ENCODE peak calls at places on chromosomes 11 and 22, in four cellular contexts. X, Q, C and P are unnamed samples.

GRCh38 chr11:128437137-128437536 is 150.2 kb downstream of the ETS1 start:
- DNase-seq in X (no peak), Q (no peak), C (no peak), P (no peak)

GRCh38 chr11:18836415-18836814 is 44.8 kb upstream of the PTPN5 start:
- DNase-seq in X (no peak), Q (no peak), C (no peak), P (no peak)

GRCh38 chr22:37564111-37564711 is 3.9 kb downstream of the CDC42EP1 start:
- DNase-seq in X (no peak), Q (no peak), C (no peak), P (no peak)

GRCh38 chr11:103959279-103959930 is 77.0 kb upstream of the DDI1 start:
- DNase-seq in X (no peak), Q (peak), C (no peak), P (no peak)

GRCh38 chr11:10026514-10026913 is 267.5 kb downstream of the SBF2 start:
- DNase-seq in X (no peak), Q (no peak), C (no peak), P (no peak)

GRCh38 chr22:27879923-27880322 is 39.1 kb downstream of the PITPNB start:
- DNase-seq in X (peak), Q (no peak), C (peak), P (peak)

GRCh38 chr11:62132188-62132587 is 8.4 kb downstream of the INCENP start:
- DNase-seq in X (no peak), Q (no peak), C (no peak), P (no peak)

GRCh38 chr11:1153951-1154487 is 3.7 kb upstream of the MUC5AC start:
- DNase-seq in X (no peak), Q (no peak), C (peak), P (peak)

GRCh38 chr11:115247404-115247803 is 256.8 kb downstream of the CADM1 start:
- DNase-seq in X (no peak), Q (no peak), C (no peak), P (peak)

GRCh38 chr11:122197055-122197987 is 81.3 kb upstream of the BLID start:
- DNase-seq in X (no peak), Q (no peak), C (no peak), P (peak)

GRCh38 chr11:122375687-122376399 is 259.8 kb upstream of the BLID start:
- DNase-seq in X (no peak), Q (peak), C (no peak), P (no peak)

GRCh38 chr11:134047586-134047999 is 21.3 kb upstream of the JAM3 start:
- DNase-seq in X (no peak), Q (no peak), C (peak), P (no peak)

GRCh38 chr11:16603245-16603644 is 135.2 kb upstream of the C11orf58 start:
- DNase-seq in X (peak), Q (no peak), C (peak), P (no peak)

GRCh38 chr22:46673205-46673604 is 53.0 kb downstream of the GRAMD4 start:
- DNase-seq in X (no peak), Q (no peak), C (no peak), P (no peak)

GRCh38 chr11:66768088-66768521 is 39.1 kb upstream of the SPTBN2 start:
- DNase-seq in X (no peak), Q (no peak), C (no peak), P (peak)

GRCh38 chr11:7637447-7638157 is 35.7 kb downstream of the CYB5R2 start:
- DNase-seq in X (no peak), Q (no peak), C (no peak), P (no peak)

GRCh38 chr11:46285594-46286033 is 8.2 kb downstream of the CREB3L1 start:
- DNase-seq in X (no peak), Q (no peak), C (no peak), P (no peak)

GRCh38 chr22:27982106-27982505 is 63.0 kb upstream of the PITPNB start:
- DNase-seq in X (no peak), Q (no peak), C (no peak), P (no peak)

GRCh38 chr11:115104851-115105453 is 399.3 kb downstream of the CADM1 start:
- DNase-seq in X (no peak), Q (no peak), C (no peak), P (no peak)

GRCh38 chr11:125465254-125465653 is 30.8 kb downstream of the FEZ1 start:
- DNase-seq in X (no peak), Q (no peak), C (no peak), P (no peak)

GRCh38 chr11:96167233-96167632 is 175.8 kb downstream of the MAML2 start:
- DNase-seq in X (no peak), Q (no peak), C (no peak), P (no peak)

GRCh38 chr11:12207384-12208150 is 97.2 kb downstream of the MICAL2 start:
- DNase-seq in X (no peak), Q (no peak), C (no peak), P (no peak)

GRCh38 chr11:116366980-116367640 is 405.7 kb downstream of the BUD13 start:
- DNase-seq in X (no peak), Q (no peak), C (no peak), P (peak)

GRCh38 chr11:19027829-19028595 is 32.5 kb downstream of the MRGPRX2 start:
- DNase-seq in X (no peak), Q (no peak), C (no peak), P (peak)

GRCh38 chr11:130145975-130146776 is 13.4 kb upstream of the ST14 start:
- DNase-seq in X (no peak), Q (no peak), C (no peak), P (peak)

GRCh38 chr11:116725434-116726221 is 47.2 kb downstream of the BUD13 start:
- DNase-seq in X (no peak), Q (no peak), C (no peak), P (no peak)

GRCh38 chr11:117316197-117316961 is at the start of gene BACE1:
- DNase-seq in X (peak), Q (no peak), C (no peak), P (peak)

GRCh38 chr11:93532285-93532789 is 10.9 kb downstream of the SMCO4 start:
- DNase-seq in X (no peak), Q (no peak), C (no peak), P (no peak)

GRCh38 chr11:59918987-59919589 is 19.1 kb upstream of the OOSP1 start:
- DNase-seq in X (peak), Q (no peak), C (peak), P (peak)

GRCh38 chr22:39003165-39003638 is 10.9 kb upstream of the APOBEC3C start:
- DNase-seq in X (peak), Q (peak), C (peak), P (peak)

GRCh38 chr11:11993814-11994213 is 14.6 kb downstream of the DKK3 start:
- DNase-seq in X (no peak), Q (no peak), C (no peak), P (no peak)

GRCh38 chr11:119319702-119320592 is 3.0 kb upstream of the MCAM start:
- DNase-seq in X (no peak), Q (no peak), C (no peak), P (no peak)

GRCh38 chr11:17014321-17014773 is at the start of gene PLEKHA7:
- DNase-seq in X (peak), Q (no peak), C (peak), P (peak)

GRCh38 chr11:112024178-112024777 is 930 bp upstream of the DLAT start:
- DNase-seq in X (no peak), Q (no peak), C (peak), P (no peak)

GRCh38 chr11:20934521-20934920 is 265.1 kb downstream of the NELL1 start:
- DNase-seq in X (no peak), Q (no peak), C (no peak), P (no peak)

DNA sequence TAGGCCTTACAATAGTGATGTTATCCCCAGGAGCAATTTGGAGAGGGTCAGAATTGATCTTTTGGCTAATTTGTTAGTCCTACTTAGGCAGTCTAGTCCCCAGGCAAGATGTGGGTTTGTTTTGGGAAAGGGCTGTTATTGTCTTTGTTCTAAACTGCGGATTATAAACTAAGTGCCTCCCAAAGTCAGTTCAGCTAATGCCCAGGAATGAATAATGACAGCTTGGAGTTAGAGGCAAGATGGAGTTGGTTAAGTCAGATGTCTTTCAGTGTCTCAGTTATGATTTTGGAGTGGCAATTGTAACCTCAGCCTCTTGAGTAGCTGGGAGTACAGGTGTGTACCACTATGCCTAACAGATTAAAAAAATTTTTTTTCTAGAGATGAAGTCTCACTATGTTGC is 7.3 kb upstream of the CLNS1A start:
- DNase-seq in X (no peak), Q (no peak), C (no peak), P (no peak)
- TF ChIP-seq FOXK2 in X (no peak), Q (no peak), C (no peak), P (no peak)

GRCh38 chr11:105078283-105078682 is 33.1 kb upstream of the CARD16 start:
- DNase-seq in X (no peak), Q (no peak), C (no peak), P (no peak)
- TF ChIP-seq FOXK2 in X (no peak), Q (no peak), C (no peak), P (no peak)

GRCh38 chr11:28470180-28470579 is 362.0 kb downstream of the METTL15 start:
- DNase-seq in X (no peak), Q (no peak), C (no peak), P (no peak)
- TF ChIP-seq FOXK2 in X (no peak), Q (no peak), C (no peak), P (no peak)

GRCh38 chr22:20316844-20317401 is 2.9 kb downstream of the DGCR6L start:
- DNase-seq in X (no peak), Q (no peak), C (peak), P (no peak)

GRCh38 chr22:20315337-20316216 is 4.3 kb downstream of the DGCR6L start:
- DNase-seq in X (no peak), Q (no peak), C (peak), P (no peak)

GRCh38 chr22:20316217-20316843 is 3.5 kb downstream of the DGCR6L start:
- DNase-seq in X (no peak), Q (no peak), C (peak), P (no peak)

GRCh38 chr22:20319745-20320658 is at the start of gene DGCR6L:
- DNase-seq in X (peak), Q (peak), C (peak), P (peak)

GRCh38 chr22:20319041-20319744 is 667 bp downstream of the DGCR6L start:
- DNase-seq in X (peak), Q (no peak), C (peak), P (no peak)
- TF ChIP-seq FOXK2 in X (no peak), Q (no peak), C (no peak), P (no peak)

DNA sequence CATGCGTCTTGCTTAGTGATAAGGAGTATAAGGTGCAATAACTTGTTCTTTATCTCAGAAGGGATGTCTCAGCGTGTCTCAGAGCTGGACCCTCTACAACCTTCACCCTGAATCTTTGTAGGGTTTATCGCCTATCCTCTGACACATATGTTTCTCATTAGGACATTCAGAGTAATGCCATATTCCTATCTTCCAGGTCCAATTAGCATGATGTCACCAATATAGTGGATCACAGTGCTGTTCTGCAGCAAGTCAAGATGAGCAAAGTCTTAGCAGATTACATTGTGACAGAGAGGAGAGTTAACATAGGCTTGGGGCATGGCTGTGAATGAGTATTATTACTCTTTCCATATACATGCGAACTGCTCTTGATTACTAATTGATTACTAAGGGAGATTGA is 110.3 kb upstream of the CLPB start:
- DNase-seq in X (no peak), Q (no peak), C (no peak), P (no peak)
- TF ChIP-seq FOXK2 in X (no peak), Q (no peak), C (no peak), P (no peak)

GRCh38 chr11:64753380-64754123 is 6.2 kb downstream of the PYGM start:
- DNase-seq in X (no peak), Q (no peak), C (peak), P (no peak)

GRCh38 chr11:64754124-64754918 is 5.5 kb downstream of the PYGM start:
- DNase-seq in X (no peak), Q (no peak), C (peak), P (no peak)

GRCh38 chr11:64754919-64755662 is 4.7 kb downstream of the PYGM start:
- DNase-seq in X (no peak), Q (no peak), C (no peak), P (no peak)

GRCh38 chr11:64757549-64758329 is 2.0 kb downstream of the PYGM start:
- DNase-seq in X (no peak), Q (no peak), C (no peak), P (no peak)

DNA sequence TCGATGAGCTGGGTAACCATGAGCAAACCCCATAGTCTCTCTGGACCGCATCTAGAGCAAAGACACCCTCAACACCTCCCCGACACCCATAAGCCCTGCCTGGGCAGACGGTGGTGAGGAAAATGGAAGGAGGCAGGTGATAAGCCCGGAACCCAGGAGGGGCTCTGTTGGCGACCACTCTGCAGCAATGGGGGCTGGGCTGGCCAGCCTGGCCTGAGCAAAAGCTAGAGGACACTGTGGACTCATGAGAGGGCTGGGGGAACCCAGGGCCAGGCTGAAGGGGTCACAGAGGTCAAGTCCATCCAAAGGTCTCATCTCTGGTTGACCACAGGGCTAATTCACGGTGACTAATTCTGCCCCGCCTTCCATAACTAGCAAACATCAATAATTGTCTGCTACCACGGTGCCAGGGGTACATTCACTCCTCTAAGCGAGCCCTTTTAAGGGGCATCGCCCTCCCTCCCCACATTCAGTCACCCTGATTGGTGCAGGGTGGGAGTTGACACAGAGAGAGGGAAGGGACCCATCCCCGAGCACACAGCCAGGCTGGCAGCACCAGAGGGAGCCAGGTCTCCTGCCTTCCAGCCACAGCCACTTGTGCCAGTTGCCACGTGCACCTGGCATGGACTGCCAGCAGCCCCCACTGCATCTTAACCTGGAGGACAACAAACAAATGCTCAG is 4.0 kb downstream of the PYGM start:
- DNase-seq in X (no peak), Q (no peak), C (no peak), P (no peak)
- TF ChIP-seq FOXK2 in X (no peak), Q (no peak), C (no peak), P (no peak)

GRCh38 chr22:48504519-48505140 is 1323.0 kb downstream of the BRD1 start:
- DNase-seq in X (no peak), Q (no peak), C (no peak), P (no peak)
- TF ChIP-seq FOXK2 in X (no peak), Q (no peak), C (no peak), P (no peak)

DNA sequence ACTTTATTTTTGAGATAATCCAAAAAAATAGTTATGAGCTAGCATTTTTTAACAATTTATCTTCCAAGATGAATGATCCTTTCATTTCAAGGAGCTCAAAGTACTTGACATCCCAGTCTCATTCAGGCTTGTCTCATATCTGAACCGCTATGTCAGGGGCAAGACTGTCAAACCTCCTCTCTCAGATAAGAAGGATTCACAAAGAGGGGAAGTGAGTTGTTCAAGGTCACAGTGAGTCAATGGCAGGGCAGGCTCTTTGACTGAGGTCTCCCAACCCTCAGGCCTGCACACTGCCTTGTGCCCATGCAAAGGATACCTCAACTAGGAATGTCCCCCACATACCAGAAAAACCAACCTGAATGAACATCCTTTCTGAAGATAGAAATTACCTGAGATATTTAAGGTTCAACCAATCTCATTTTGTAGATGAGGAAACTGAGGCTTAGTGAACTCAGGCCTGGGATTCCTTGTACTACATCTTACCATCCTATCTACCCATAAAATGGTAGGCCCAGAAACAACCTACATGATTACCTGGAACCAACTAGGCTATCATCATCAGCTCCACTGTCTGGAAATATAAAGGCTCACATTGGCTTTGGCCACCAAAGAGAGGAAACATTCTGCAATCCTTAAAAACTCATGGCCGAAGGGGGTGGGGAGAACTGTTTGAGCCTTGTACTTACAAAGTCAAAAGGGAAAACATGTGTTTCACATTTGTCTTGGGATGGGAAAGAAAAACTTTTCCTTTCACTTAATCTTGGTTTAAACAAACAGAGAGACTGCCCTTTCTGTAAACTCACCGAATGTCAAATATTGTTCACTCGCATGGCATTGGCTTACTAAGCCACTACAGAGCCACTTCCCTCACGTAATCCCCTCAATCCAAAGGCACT is 51.1 kb downstream of the LIF start:
- DNase-seq in X (no peak), Q (no peak), C (no peak), P (peak)
- TF ChIP-seq FOXK2 in X (no peak), Q (no peak), C (no peak), P (no peak)

GRCh38 chr11:100966366-100966765 is 163.2 kb downstream of the PGR start:
- DNase-seq in X (no peak), Q (no peak), C (no peak), P (no peak)
- TF ChIP-seq FOXK2 in X (no peak), Q (no peak), C (no peak), P (no peak)

GRCh38 chr22:21587803-21588611 is 20.5 kb downstream of the UBE2L3 start:
- DNase-seq in X (no peak), Q (peak), C (no peak), P (no peak)
- TF ChIP-seq FOXK2 in X (no peak), Q (no peak), C (no peak), P (no peak)